ENCODE peak calls at places on chromosomes 16 and 17, in four cellular contexts. One of them, this sample, is unnamed.

GRCh38 chr17:6137716-6138502 is 67.7 kb downstream of the WSCD1 start:
- DNase-seq in OCI-M1: no peak
- DNase-seq in naive thymus-derived CD4-positive, alpha-beta T cell: no peak
- DNase-seq in D341Med: no peak
- DNase-seq in this sample: no peak

GRCh38 chr17:47834756-47835155 is 3.3 kb downstream of the LRRC46 start:
- DNase-seq in OCI-M1: no peak
- DNase-seq in naive thymus-derived CD4-positive, alpha-beta T cell: no peak
- DNase-seq in D341Med: no peak
- DNase-seq in this sample: no peak

GRCh38 chr16:22189473-22190168 is 16.5 kb upstream of the EEF2K start:
- DNase-seq in OCI-M1: peak
- DNase-seq in naive thymus-derived CD4-positive, alpha-beta T cell: peak
- DNase-seq in D341Med: no peak
- DNase-seq in this sample: no peak

GRCh38 chr16:30628628-30629342 is 18.6 kb upstream of the ZNF689 start:
- DNase-seq in naive thymus-derived CD4-positive, alpha-beta T cell: peak
- DNase-seq in OCI-M1: peak
- DNase-seq in D341Med: peak
- DNase-seq in this sample: no peak

GRCh38 chr17:19305261-19305660 is 57.3 kb downstream of the B9D1 start:
- DNase-seq in naive thymus-derived CD4-positive, alpha-beta T cell: no peak
- DNase-seq in D341Med: no peak
- DNase-seq in OCI-M1: peak
- DNase-seq in this sample: no peak

GRCh38 chr16:48291754-48292153 is 44.4 kb upstream of the ABCC11 start:
- DNase-seq in naive thymus-derived CD4-positive, alpha-beta T cell: no peak
- DNase-seq in OCI-M1: no peak
- DNase-seq in D341Med: no peak
- DNase-seq in this sample: no peak

GRCh38 chr17:3888343-3889171 is 4.3 kb downstream of the CAMKK1 start:
- DNase-seq in naive thymus-derived CD4-positive, alpha-beta T cell: no peak
- DNase-seq in OCI-M1: no peak
- DNase-seq in D341Med: peak
- DNase-seq in this sample: no peak

GRCh38 chr17:17822189-17822978 is 14.4 kb downstream of the SREBF1 start:
- DNase-seq in naive thymus-derived CD4-positive, alpha-beta T cell: no peak
- DNase-seq in OCI-M1: no peak
- DNase-seq in D341Med: no peak
- DNase-seq in this sample: no peak

GRCh38 chr17:10149573-10150399 is 48.6 kb downstream of the GAS7 start:
- DNase-seq in naive thymus-derived CD4-positive, alpha-beta T cell: no peak
- DNase-seq in D341Med: no peak
- DNase-seq in OCI-M1: peak
- DNase-seq in this sample: peak

GRCh38 chr17:47087093-47087492 is 102.0 kb downstream of the CDC27 start:
- DNase-seq in OCI-M1: no peak
- DNase-seq in D341Med: no peak
- DNase-seq in naive thymus-derived CD4-positive, alpha-beta T cell: no peak
- DNase-seq in this sample: no peak

GRCh38 chr17:14953405-14953804 is 311.7 kb downstream of the PMP22 start:
- DNase-seq in OCI-M1: no peak
- DNase-seq in D341Med: no peak
- DNase-seq in naive thymus-derived CD4-positive, alpha-beta T cell: no peak
- DNase-seq in this sample: no peak

This sample was measured in foreskin melanocyte.